ENCODE peak calls at places on chromosomes 5 and 9, in seven cellular contexts. One of them, this sample, is unnamed.

GRCh38 chr9:70421272-70422180 is 7.1 kb upstream of the KLF9 start:
- DNase-seq in fibroblast of mammary gland: peak; percentile 78
- DNase-seq in SHP77 treated with DMSO at 0.1 percent for 48 hours: no peak
- DNase-seq in stimulated activated CD4-positive, alpha-beta T cell treated with anti-CD3 and anti-CD28 coated beads, Interleukin-1b, Interleukin-23, amount 100 ng/mL, for 4 hours: peak; percentile 22
- DNase-seq in anterior cingulate cortex: peak; percentile 78
- DNase-seq in HFF-Myc: no peak
- DNase-seq in H54: no peak
- DNase-seq in this sample: no peak

GRCh38 chr9:16725066-16725465 is 145.4 kb downstream of the BNC2 start:
- DNase-seq in fibroblast of mammary gland: no peak
- DNase-seq in SHP77 treated with DMSO at 0.1 percent for 48 hours: no peak
- DNase-seq in stimulated activated CD4-positive, alpha-beta T cell treated with anti-CD3 and anti-CD28 coated beads, Interleukin-1b, Interleukin-23, amount 100 ng/mL, for 4 hours: no peak
- DNase-seq in anterior cingulate cortex: no peak
- DNase-seq in HFF-Myc: no peak
- DNase-seq in H54: no peak
- DNase-seq in this sample: no peak

GRCh38 chr5:143343042-143343441 is 60.4 kb downstream of the NR3C1 start:
- DNase-seq in fibroblast of mammary gland: no peak
- DNase-seq in SHP77 treated with DMSO at 0.1 percent for 48 hours: no peak
- DNase-seq in stimulated activated CD4-positive, alpha-beta T cell treated with anti-CD3 and anti-CD28 coated beads, Interleukin-1b, Interleukin-23, amount 100 ng/mL, for 4 hours: no peak
- DNase-seq in anterior cingulate cortex: no peak
- DNase-seq in HFF-Myc: no peak
- DNase-seq in H54: no peak
- DNase-seq in this sample: no peak

GRCh38 chr9:76246680-76247079 is 147.5 kb downstream of the RFK start:
- DNase-seq in fibroblast of mammary gland: no peak
- DNase-seq in SHP77 treated with DMSO at 0.1 percent for 48 hours: no peak
- DNase-seq in stimulated activated CD4-positive, alpha-beta T cell treated with anti-CD3 and anti-CD28 coated beads, Interleukin-1b, Interleukin-23, amount 100 ng/mL, for 4 hours: no peak
- DNase-seq in anterior cingulate cortex: no peak
- DNase-seq in HFF-Myc: no peak
- DNase-seq in H54: no peak
- DNase-seq in this sample: no peak

GRCh38 chr9:95778957-95779356 is 96.5 kb upstream of the ERCC6L2 start:
- DNase-seq in fibroblast of mammary gland: peak; percentile 94
- DNase-seq in SHP77 treated with DMSO at 0.1 percent for 48 hours: no peak
- DNase-seq in stimulated activated CD4-positive, alpha-beta T cell treated with anti-CD3 and anti-CD28 coated beads, Interleukin-1b, Interleukin-23, amount 100 ng/mL, for 4 hours: no peak
- DNase-seq in anterior cingulate cortex: no peak
- DNase-seq in HFF-Myc: peak; percentile 52
- DNase-seq in H54: no peak
- DNase-seq in this sample: no peak

GRCh38 chr9:132410642-132411041 is 631 bp downstream of the CFAP77 start:
- DNase-seq in fibroblast of mammary gland: no peak
- DNase-seq in SHP77 treated with DMSO at 0.1 percent for 48 hours: no peak
- DNase-seq in stimulated activated CD4-positive, alpha-beta T cell treated with anti-CD3 and anti-CD28 coated beads, Interleukin-1b, Interleukin-23, amount 100 ng/mL, for 4 hours: no peak
- DNase-seq in anterior cingulate cortex: no peak
- DNase-seq in HFF-Myc: no peak
- DNase-seq in H54: no peak
- DNase-seq in this sample: no peak

GRCh38 chr5:130762031-130762430 is 403.0 kb downstream of the HINT1 start:
- DNase-seq in fibroblast of mammary gland: peak; percentile 36
- DNase-seq in SHP77 treated with DMSO at 0.1 percent for 48 hours: no peak
- DNase-seq in stimulated activated CD4-positive, alpha-beta T cell treated with anti-CD3 and anti-CD28 coated beads, Interleukin-1b, Interleukin-23, amount 100 ng/mL, for 4 hours: no peak
- DNase-seq in anterior cingulate cortex: no peak
- DNase-seq in HFF-Myc: no peak
- DNase-seq in H54: no peak
- DNase-seq in this sample: no peak

GRCh38 chr5:19886123-19886921 is 101.7 kb downstream of the CDH18 start:
- DNase-seq in fibroblast of mammary gland: peak; percentile 51
- DNase-seq in SHP77 treated with DMSO at 0.1 percent for 48 hours: peak; percentile 100
- DNase-seq in stimulated activated CD4-positive, alpha-beta T cell treated with anti-CD3 and anti-CD28 coated beads, Interleukin-1b, Interleukin-23, amount 100 ng/mL, for 4 hours: no peak
- DNase-seq in anterior cingulate cortex: no peak
- DNase-seq in HFF-Myc: peak; percentile 9
- DNase-seq in H54: peak; percentile 12
- DNase-seq in this sample: peak; percentile 9

GRCh38 chr5:135392256-135392655 is 6.8 kb downstream of the MACROH2A1 start:
- DNase-seq in fibroblast of mammary gland: peak; percentile 84
- DNase-seq in SHP77 treated with DMSO at 0.1 percent for 48 hours: no peak
- DNase-seq in stimulated activated CD4-positive, alpha-beta T cell treated with anti-CD3 and anti-CD28 coated beads, Interleukin-1b, Interleukin-23, amount 100 ng/mL, for 4 hours: no peak
- DNase-seq in anterior cingulate cortex: peak; percentile 40
- DNase-seq in HFF-Myc: no peak
- DNase-seq in H54: peak; percentile 30
- DNase-seq in this sample: no peak

GRCh38 chr5:147619281-147619680 is 109.4 kb upstream of the DPYSL3 start:
- DNase-seq in fibroblast of mammary gland: peak; percentile 7
- DNase-seq in SHP77 treated with DMSO at 0.1 percent for 48 hours: no peak
- DNase-seq in stimulated activated CD4-positive, alpha-beta T cell treated with anti-CD3 and anti-CD28 coated beads, Interleukin-1b, Interleukin-23, amount 100 ng/mL, for 4 hours: no peak
- DNase-seq in anterior cingulate cortex: no peak
- DNase-seq in HFF-Myc: no peak
- DNase-seq in H54: no peak
- DNase-seq in this sample: no peak

GRCh38 chr5:377326-377981 is 55.9 kb downstream of the AHRR start:
- DNase-seq in fibroblast of mammary gland: no peak
- DNase-seq in SHP77 treated with DMSO at 0.1 percent for 48 hours: no peak
- DNase-seq in stimulated activated CD4-positive, alpha-beta T cell treated with anti-CD3 and anti-CD28 coated beads, Interleukin-1b, Interleukin-23, amount 100 ng/mL, for 4 hours: no peak
- DNase-seq in anterior cingulate cortex: no peak
- DNase-seq in HFF-Myc: no peak
- DNase-seq in H54: no peak
- DNase-seq in this sample: no peak

GRCh38 chr5:63230754-63231153 is 652.1 kb downstream of the LRRC70 start:
- DNase-seq in fibroblast of mammary gland: no peak
- DNase-seq in SHP77 treated with DMSO at 0.1 percent for 48 hours: no peak
- DNase-seq in stimulated activated CD4-positive, alpha-beta T cell treated with anti-CD3 and anti-CD28 coated beads, Interleukin-1b, Interleukin-23, amount 100 ng/mL, for 4 hours: no peak
- DNase-seq in anterior cingulate cortex: no peak
- DNase-seq in HFF-Myc: no peak
- DNase-seq in H54: no peak
- DNase-seq in this sample: no peak

GRCh38 chr9:114489928-114490327 is 15.3 kb downstream of the WHRN start:
- DNase-seq in fibroblast of mammary gland: no peak
- DNase-seq in SHP77 treated with DMSO at 0.1 percent for 48 hours: no peak
- DNase-seq in stimulated activated CD4-positive, alpha-beta T cell treated with anti-CD3 and anti-CD28 coated beads, Interleukin-1b, Interleukin-23, amount 100 ng/mL, for 4 hours: no peak
- DNase-seq in anterior cingulate cortex: no peak
- DNase-seq in HFF-Myc: no peak
- DNase-seq in H54: no peak
- DNase-seq in this sample: no peak

GRCh38 chr9:33114746-33115145 is 38.3 kb upstream of the SMU1 start:
- DNase-seq in fibroblast of mammary gland: no peak
- DNase-seq in SHP77 treated with DMSO at 0.1 percent for 48 hours: no peak
- DNase-seq in stimulated activated CD4-positive, alpha-beta T cell treated with anti-CD3 and anti-CD28 coated beads, Interleukin-1b, Interleukin-23, amount 100 ng/mL, for 4 hours: no peak
- DNase-seq in anterior cingulate cortex: no peak
- DNase-seq in HFF-Myc: no peak
- DNase-seq in H54: no peak
- DNase-seq in this sample: no peak

GRCh38 chr5:150625164-150625535 is 15.3 kb upstream of the SYNPO start:
- DNase-seq in fibroblast of mammary gland: no peak
- DNase-seq in SHP77 treated with DMSO at 0.1 percent for 48 hours: no peak
- DNase-seq in stimulated activated CD4-positive, alpha-beta T cell treated with anti-CD3 and anti-CD28 coated beads, Interleukin-1b, Interleukin-23, amount 100 ng/mL, for 4 hours: no peak
- DNase-seq in anterior cingulate cortex: no peak
- DNase-seq in HFF-Myc: no peak
- DNase-seq in H54: no peak
- DNase-seq in this sample: no peak

GRCh38 chr9:136152543-136152866 is 33.8 kb upstream of the TMEM250 start:
- DNase-seq in fibroblast of mammary gland: no peak
- DNase-seq in SHP77 treated with DMSO at 0.1 percent for 48 hours: no peak
- DNase-seq in stimulated activated CD4-positive, alpha-beta T cell treated with anti-CD3 and anti-CD28 coated beads, Interleukin-1b, Interleukin-23, amount 100 ng/mL, for 4 hours: no peak
- DNase-seq in anterior cingulate cortex: no peak
- DNase-seq in HFF-Myc: no peak
- DNase-seq in H54: no peak
- DNase-seq in this sample: no peak

GRCh38 chr9:23630488-23630887 is 195.6 kb downstream of the ELAVL2 start:
- DNase-seq in fibroblast of mammary gland: no peak
- DNase-seq in SHP77 treated with DMSO at 0.1 percent for 48 hours: no peak
- DNase-seq in stimulated activated CD4-positive, alpha-beta T cell treated with anti-CD3 and anti-CD28 coated beads, Interleukin-1b, Interleukin-23, amount 100 ng/mL, for 4 hours: no peak
- DNase-seq in anterior cingulate cortex: no peak
- DNase-seq in HFF-Myc: no peak
- DNase-seq in H54: no peak
- DNase-seq in this sample: no peak

GRCh38 chr5:56669534-56670483 is 145.5 kb upstream of the MAP3K1 start:
- DNase-seq in fibroblast of mammary gland: peak; percentile 40
- DNase-seq in SHP77 treated with DMSO at 0.1 percent for 48 hours: no peak
- DNase-seq in stimulated activated CD4-positive, alpha-beta T cell treated with anti-CD3 and anti-CD28 coated beads, Interleukin-1b, Interleukin-23, amount 100 ng/mL, for 4 hours: peak; percentile 8
- DNase-seq in anterior cingulate cortex: no peak
- DNase-seq in HFF-Myc: no peak
- DNase-seq in H54: no peak
- DNase-seq in this sample: no peak

GRCh38 chr9:127172066-127172707 is 49.8 kb upstream of the ANGPTL2 start:
- DNase-seq in fibroblast of mammary gland: no peak
- DNase-seq in SHP77 treated with DMSO at 0.1 percent for 48 hours: no peak
- DNase-seq in stimulated activated CD4-positive, alpha-beta T cell treated with anti-CD3 and anti-CD28 coated beads, Interleukin-1b, Interleukin-23, amount 100 ng/mL, for 4 hours: no peak
- DNase-seq in anterior cingulate cortex: no peak
- DNase-seq in HFF-Myc: no peak
- DNase-seq in H54: no peak
- DNase-seq in this sample: no peak

GRCh38 chr5:76715734-76716455 is at the start of gene F2R:
- DNase-seq in fibroblast of mammary gland: peak; percentile 71
- DNase-seq in SHP77 treated with DMSO at 0.1 percent for 48 hours: no peak
- DNase-seq in stimulated activated CD4-positive, alpha-beta T cell treated with anti-CD3 and anti-CD28 coated beads, Interleukin-1b, Interleukin-23, amount 100 ng/mL, for 4 hours: peak; percentile 35
- DNase-seq in anterior cingulate cortex: peak; percentile 1
- DNase-seq in HFF-Myc: no peak
- DNase-seq in H54: peak; percentile 65
- DNase-seq in this sample: peak; percentile 41

GRCh38 chr5:124220418-124220817 is 526.0 kb downstream of the ZNF608 start:
- DNase-seq in fibroblast of mammary gland: no peak
- DNase-seq in SHP77 treated with DMSO at 0.1 percent for 48 hours: no peak
- DNase-seq in stimulated activated CD4-positive, alpha-beta T cell treated with anti-CD3 and anti-CD28 coated beads, Interleukin-1b, Interleukin-23, amount 100 ng/mL, for 4 hours: no peak
- DNase-seq in anterior cingulate cortex: no peak
- DNase-seq in HFF-Myc: no peak
- DNase-seq in H54: no peak
- DNase-seq in this sample: no peak

GRCh38 chr9:2241461-2241874 is 226.3 kb downstream of the SMARCA2 start:
- DNase-seq in fibroblast of mammary gland: peak; percentile 88
- DNase-seq in SHP77 treated with DMSO at 0.1 percent for 48 hours: no peak
- DNase-seq in stimulated activated CD4-positive, alpha-beta T cell treated with anti-CD3 and anti-CD28 coated beads, Interleukin-1b, Interleukin-23, amount 100 ng/mL, for 4 hours: no peak
- DNase-seq in anterior cingulate cortex: no peak
- DNase-seq in HFF-Myc: peak; percentile 31
- DNase-seq in H54: no peak
- DNase-seq in this sample: no peak

GRCh38 chr5:77946381-77947050 is 170.4 kb upstream of the TBCA start:
- DNase-seq in fibroblast of mammary gland: no peak
- DNase-seq in SHP77 treated with DMSO at 0.1 percent for 48 hours: peak; percentile 77
- DNase-seq in stimulated activated CD4-positive, alpha-beta T cell treated with anti-CD3 and anti-CD28 coated beads, Interleukin-1b, Interleukin-23, amount 100 ng/mL, for 4 hours: no peak
- DNase-seq in anterior cingulate cortex: no peak
- DNase-seq in HFF-Myc: no peak
- DNase-seq in H54: no peak
- DNase-seq in this sample: no peak

GRCh38 chr5:62306494-62307363 is 723 bp downstream of the KIF2A start:
- DNase-seq in fibroblast of mammary gland: peak; percentile 33
- DNase-seq in SHP77 treated with DMSO at 0.1 percent for 48 hours: peak; percentile 33
- DNase-seq in stimulated activated CD4-positive, alpha-beta T cell treated with anti-CD3 and anti-CD28 coated beads, Interleukin-1b, Interleukin-23, amount 100 ng/mL, for 4 hours: peak; percentile 50
- DNase-seq in anterior cingulate cortex: peak; percentile 77
- DNase-seq in HFF-Myc: peak; percentile 9
- DNase-seq in H54: peak; percentile 23
- DNase-seq in this sample: peak; percentile 52

GRCh38 chr9:129323999-129324553 is 146.0 kb upstream of the IER5L start:
- DNase-seq in fibroblast of mammary gland: no peak
- DNase-seq in SHP77 treated with DMSO at 0.1 percent for 48 hours: no peak
- DNase-seq in stimulated activated CD4-positive, alpha-beta T cell treated with anti-CD3 and anti-CD28 coated beads, Interleukin-1b, Interleukin-23, amount 100 ng/mL, for 4 hours: no peak
- DNase-seq in anterior cingulate cortex: no peak
- DNase-seq in HFF-Myc: no peak
- DNase-seq in H54: no peak
- DNase-seq in this sample: no peak

GRCh38 chr5:1099931-1100651 is 11.8 kb downstream of the SLC12A7 start:
- DNase-seq in fibroblast of mammary gland: no peak
- DNase-seq in SHP77 treated with DMSO at 0.1 percent for 48 hours: no peak
- DNase-seq in stimulated activated CD4-positive, alpha-beta T cell treated with anti-CD3 and anti-CD28 coated beads, Interleukin-1b, Interleukin-23, amount 100 ng/mL, for 4 hours: no peak
- DNase-seq in anterior cingulate cortex: no peak
- DNase-seq in HFF-Myc: no peak
- DNase-seq in H54: no peak
- DNase-seq in this sample: no peak

GRCh38 chr5:111829701-111830100 is 72.7 kb upstream of the NREP start:
- DNase-seq in fibroblast of mammary gland: peak; percentile 94
- DNase-seq in SHP77 treated with DMSO at 0.1 percent for 48 hours: no peak
- DNase-seq in stimulated activated CD4-positive, alpha-beta T cell treated with anti-CD3 and anti-CD28 coated beads, Interleukin-1b, Interleukin-23, amount 100 ng/mL, for 4 hours: no peak
- DNase-seq in anterior cingulate cortex: no peak
- DNase-seq in HFF-Myc: peak; percentile 31
- DNase-seq in H54: no peak
- DNase-seq in this sample: no peak

GRCh38 chr5:39194466-39195136 is 24.8 kb downstream of the FYB1 start:
- DNase-seq in fibroblast of mammary gland: peak; percentile 73
- DNase-seq in SHP77 treated with DMSO at 0.1 percent for 48 hours: no peak
- DNase-seq in stimulated activated CD4-positive, alpha-beta T cell treated with anti-CD3 and anti-CD28 coated beads, Interleukin-1b, Interleukin-23, amount 100 ng/mL, for 4 hours: no peak
- DNase-seq in anterior cingulate cortex: no peak
- DNase-seq in HFF-Myc: no peak
- DNase-seq in H54: peak; percentile 47
- DNase-seq in this sample: no peak

GRCh38 chr9:87701931-87702421 is 23.9 kb upstream of the CTSL start:
- DNase-seq in fibroblast of mammary gland: peak; percentile 18
- DNase-seq in SHP77 treated with DMSO at 0.1 percent for 48 hours: no peak
- DNase-seq in stimulated activated CD4-positive, alpha-beta T cell treated with anti-CD3 and anti-CD28 coated beads, Interleukin-1b, Interleukin-23, amount 100 ng/mL, for 4 hours: no peak
- DNase-seq in anterior cingulate cortex: no peak
- DNase-seq in HFF-Myc: no peak
- DNase-seq in H54: no peak
- DNase-seq in this sample: no peak

GRCh38 chr9:132214027-132214622 is 52.3 kb downstream of the NTNG2 start:
- DNase-seq in fibroblast of mammary gland: peak; percentile 79
- DNase-seq in SHP77 treated with DMSO at 0.1 percent for 48 hours: peak; percentile 68
- DNase-seq in stimulated activated CD4-positive, alpha-beta T cell treated with anti-CD3 and anti-CD28 coated beads, Interleukin-1b, Interleukin-23, amount 100 ng/mL, for 4 hours: no peak
- DNase-seq in anterior cingulate cortex: peak; percentile 80
- DNase-seq in HFF-Myc: peak; percentile 41
- DNase-seq in H54: peak; percentile 100
- DNase-seq in this sample: no peak

GRCh38 chr9:83198336-83198735 is 135.4 kb upstream of the RASEF start:
- DNase-seq in fibroblast of mammary gland: no peak
- DNase-seq in SHP77 treated with DMSO at 0.1 percent for 48 hours: no peak
- DNase-seq in stimulated activated CD4-positive, alpha-beta T cell treated with anti-CD3 and anti-CD28 coated beads, Interleukin-1b, Interleukin-23, amount 100 ng/mL, for 4 hours: no peak
- DNase-seq in anterior cingulate cortex: no peak
- DNase-seq in HFF-Myc: no peak
- DNase-seq in H54: no peak
- DNase-seq in this sample: no peak

GRCh38 chr5:76696254-76696653 is 19.7 kb upstream of the F2R start:
- DNase-seq in fibroblast of mammary gland: no peak
- DNase-seq in SHP77 treated with DMSO at 0.1 percent for 48 hours: no peak
- DNase-seq in stimulated activated CD4-positive, alpha-beta T cell treated with anti-CD3 and anti-CD28 coated beads, Interleukin-1b, Interleukin-23, amount 100 ng/mL, for 4 hours: no peak
- DNase-seq in anterior cingulate cortex: no peak
- DNase-seq in HFF-Myc: no peak
- DNase-seq in H54: no peak
- DNase-seq in this sample: no peak

GRCh38 chr9:87750726-87751125 is 24.8 kb downstream of the CTSL start:
- DNase-seq in fibroblast of mammary gland: no peak
- DNase-seq in SHP77 treated with DMSO at 0.1 percent for 48 hours: no peak
- DNase-seq in stimulated activated CD4-positive, alpha-beta T cell treated with anti-CD3 and anti-CD28 coated beads, Interleukin-1b, Interleukin-23, amount 100 ng/mL, for 4 hours: no peak
- DNase-seq in anterior cingulate cortex: no peak
- DNase-seq in HFF-Myc: no peak
- DNase-seq in H54: no peak
- DNase-seq in this sample: no peak

GRCh38 chr5:99866740-99867139 is 668.4 kb upstream of the FAM174A start:
- DNase-seq in fibroblast of mammary gland: no peak
- DNase-seq in SHP77 treated with DMSO at 0.1 percent for 48 hours: no peak
- DNase-seq in stimulated activated CD4-positive, alpha-beta T cell treated with anti-CD3 and anti-CD28 coated beads, Interleukin-1b, Interleukin-23, amount 100 ng/mL, for 4 hours: no peak
- DNase-seq in anterior cingulate cortex: no peak
- DNase-seq in HFF-Myc: no peak
- DNase-seq in H54: no peak
- DNase-seq in this sample: no peak

GRCh38 chr9:110249639-110250038 is 6.7 kb downstream of the TXN start:
- DNase-seq in fibroblast of mammary gland: no peak
- DNase-seq in SHP77 treated with DMSO at 0.1 percent for 48 hours: no peak
- DNase-seq in stimulated activated CD4-positive, alpha-beta T cell treated with anti-CD3 and anti-CD28 coated beads, Interleukin-1b, Interleukin-23, amount 100 ng/mL, for 4 hours: no peak
- DNase-seq in anterior cingulate cortex: no peak
- DNase-seq in HFF-Myc: no peak
- DNase-seq in H54: no peak
- DNase-seq in this sample: no peak

GRCh38 chr5:66840527-66841013 is 244.4 kb downstream of the MAST4 start:
- DNase-seq in fibroblast of mammary gland: peak; percentile 39
- DNase-seq in SHP77 treated with DMSO at 0.1 percent for 48 hours: no peak
- DNase-seq in stimulated activated CD4-positive, alpha-beta T cell treated with anti-CD3 and anti-CD28 coated beads, Interleukin-1b, Interleukin-23, amount 100 ng/mL, for 4 hours: no peak
- DNase-seq in anterior cingulate cortex: no peak
- DNase-seq in HFF-Myc: no peak
- DNase-seq in H54: no peak
- DNase-seq in this sample: no peak

GRCh38 chr5:14528115-14528514 is 53.5 kb upstream of the OTULINL start:
- DNase-seq in fibroblast of mammary gland: no peak
- DNase-seq in SHP77 treated with DMSO at 0.1 percent for 48 hours: no peak
- DNase-seq in stimulated activated CD4-positive, alpha-beta T cell treated with anti-CD3 and anti-CD28 coated beads, Interleukin-1b, Interleukin-23, amount 100 ng/mL, for 4 hours: no peak
- DNase-seq in anterior cingulate cortex: no peak
- DNase-seq in HFF-Myc: no peak
- DNase-seq in H54: no peak
- DNase-seq in this sample: no peak

GRCh38 chr9:95497772-95498171 is 19.0 kb downstream of the PTCH1 start:
- DNase-seq in fibroblast of mammary gland: no peak
- DNase-seq in SHP77 treated with DMSO at 0.1 percent for 48 hours: no peak
- DNase-seq in stimulated activated CD4-positive, alpha-beta T cell treated with anti-CD3 and anti-CD28 coated beads, Interleukin-1b, Interleukin-23, amount 100 ng/mL, for 4 hours: no peak
- DNase-seq in anterior cingulate cortex: no peak
- DNase-seq in HFF-Myc: no peak
- DNase-seq in H54: no peak
- DNase-seq in this sample: no peak